ENCODE peak calls at places on chromosomes 16 and 17, in eight cellular contexts. C is colonic mucosa; S is GM03348; L is CD8-positive, alpha-beta memory T cell; P is pancreas; E is thoracic aorta; Q is adipocyte; Y is substantia nigra. W is an unnamed sample.

GRCh38 chr16:31221357-31222160 is 4.6 kb upstream of the PYDC1 start:
- DNase-seq in C (no peak), S (peak), L (no peak), P (no peak), E (no peak), Q (no peak), Y (no peak), W (no peak)

GRCh38 chr17:9371019-9371418 is 204.6 kb downstream of the STX8 start:
- DNase-seq in C (no peak), S (peak), L (no peak), P (peak), E (no peak), Q (peak), Y (no peak), W (no peak)

GRCh38 chr17:73096866-73097265 is 4.4 kb upstream of the SLC39A11 start:
- DNase-seq in C (no peak), S (no peak), L (no peak), P (no peak), E (peak), Q (no peak), Y (no peak), W (no peak)

GRCh38 chr16:48608452-48608851 is 1.5 kb downstream of the N4BP1 start:
- DNase-seq in C (no peak), S (peak), L (peak), P (no peak), E (no peak), Q (no peak), Y (no peak), W (no peak)

GRCh38 chr16:46918400-46918799 is 34.2 kb downstream of the GPT2 start:
- DNase-seq in C (no peak), S (no peak), L (no peak), P (no peak), E (no peak), Q (no peak), Y (no peak), W (no peak)

GRCh38 chr16:62741692-62742091 is 705.5 kb upstream of the CDH8 start:
- DNase-seq in C (no peak), S (no peak), L (no peak), P (no peak), E (no peak), Q (no peak), Y (no peak), W (no peak)

GRCh38 chr16:85557976-85558589 is 55.0 kb upstream of the GSE1 start:
- DNase-seq in C (peak), S (peak), L (peak), P (peak), E (no peak), Q (no peak), Y (no peak), W (peak)

GRCh38 chr16:48369765-48370164 is 15.4 kb downstream of the SIAH1 start:
- DNase-seq in C (no peak), S (no peak), L (no peak), P (no peak), E (no peak), Q (no peak), Y (no peak), W (no peak)

GRCh38 chr17:80477647-80478478 is 1.5 kb upstream of the NPTX1 start:
- DNase-seq in C (no peak), S (peak), L (peak), P (no peak), E (no peak), Q (peak), Y (no peak), W (no peak)

GRCh38 chr16:11985250-11985649 is 8.7 kb downstream of the SNX29 start:
- DNase-seq in C (no peak), S (peak), L (no peak), P (no peak), E (no peak), Q (peak), Y (no peak), W (no peak)

GRCh38 chr16:24540575-24541240 is 1.3 kb downstream of the RBBP6 start:
- DNase-seq in C (peak), S (peak), L (peak), P (no peak), E (no peak), Q (peak), Y (no peak), W (no peak)

GRCh38 chr16:30602595-30603277 is 7.5 kb downstream of the ZNF689 start:
- DNase-seq in C (no peak), S (peak), L (no peak), P (no peak), E (no peak), Q (peak), Y (no peak), W (no peak)

GRCh38 chr17:81926451-81927144 is 937 bp downstream of the MAFG start:
- DNase-seq in C (peak), S (peak), L (peak), P (peak), E (no peak), Q (peak), Y (no peak), W (peak)

GRCh38 chr17:21511368-21512195 is 135.4 kb downstream of the KCNJ12 start:
- DNase-seq in C (peak), S (peak), L (peak), P (peak), E (peak), Q (peak), Y (peak), W (peak)

GRCh38 chr17:509316-509715 is 156.7 kb upstream of the RPH3AL start:
- DNase-seq in C (no peak), S (no peak), L (no peak), P (no peak), E (no peak), Q (no peak), Y (no peak), W (no peak)

GRCh38 chr17:66675273-66675990 is 159.5 kb upstream of the CACNG5 start:
- DNase-seq in C (no peak), S (no peak), L (no peak), P (no peak), E (no peak), Q (no peak), Y (no peak), W (no peak)

GRCh38 chr17:75125984-75126383 is 5.6 kb downstream of the NT5C start:
- DNase-seq in C (no peak), S (no peak), L (no peak), P (no peak), E (no peak), Q (no peak), Y (no peak), W (no peak)

W was measured in mucosa of gallbladder.